ENCODE peak calls at places on chromosomes 13 and 19, in five cellular contexts. D, V, M, Z and W are unnamed samples.

GRCh38 chr13:107450426-107450825 is 764.9 kb downstream of the LIG4 start:
- DNase-seq in D (no peak), V (no peak), M (no peak), Z (no peak), W (no peak)

GRCh38 chr13:99351772-99352171 is 44.6 kb upstream of the GPR183 start:
- DNase-seq in D (no peak), V (no peak), M (no peak), Z (no peak), W (no peak)

GRCh38 chr13:21137696-21138095 is 38.7 kb downstream of the SKA3 start:
- DNase-seq in D (no peak), V (no peak), M (no peak), Z (no peak), W (no peak)

GRCh38 chr19:29482855-29483640 is 42.7 kb upstream of the VSTM2B start:
- DNase-seq in D (no peak), V (no peak), M (no peak), Z (no peak), W (no peak)

GRCh38 chr13:114115191-114115671 is 17.2 kb downstream of the RASA3 start:
- DNase-seq in D (no peak), V (no peak), M (no peak), Z (no peak), W (peak; percentile 75)

GRCh38 chr13:94550030-94550738 is 45.8 kb downstream of the TGDS start:
- DNase-seq in D (no peak), V (no peak), M (no peak), Z (no peak), W (no peak)

GRCh38 chr19:5627395-5627904 is 4.6 kb downstream of the SAFB start:
- DNase-seq in D (no peak), V (no peak), M (no peak), Z (peak; percentile 7), W (peak; percentile 94)

GRCh38 chr19:10189631-10190425 is 4.9 kb downstream of the DNMT1 start:
- DNase-seq in D (no peak), V (no peak), M (no peak), Z (no peak), W (no peak)

GRCh38 chr19:49256691-49257090 is 68.3 kb downstream of the SLC6A16 start:
- DNase-seq in D (no peak), V (no peak), M (no peak), Z (no peak), W (no peak)

GRCh38 chr13:99224019-99224418 is 23.4 kb downstream of the UBAC2 start:
- DNase-seq in D (no peak), V (no peak), M (no peak), Z (no peak), W (peak; percentile 20)

GRCh38 chr19:11921852-11922495 is 2.9 kb upstream of the ZNF700 start:
- DNase-seq in D (no peak), V (no peak), M (no peak), Z (no peak), W (no peak)

GRCh38 chr19:33514885-33515485 is 6.6 kb downstream of the PEPD start:
- DNase-seq in D (no peak), V (no peak), M (no peak), Z (no peak), W (no peak)

GRCh38 chr19:37963190-37963947 is 56.4 kb downstream of the SIPA1L3 start:
- DNase-seq in D (no peak), V (no peak), M (peak; percentile 40), Z (no peak), W (peak; percentile 46)

GRCh38 chr19:18131841-18132596 is 20.9 kb upstream of the PIK3R2 start:
- DNase-seq in D (no peak), V (no peak), M (no peak), Z (peak; percentile 24), W (no peak)

GRCh38 chr13:112899618-112900600 is 69.1 kb upstream of the MCF2L start:
- DNase-seq in D (no peak), V (no peak), M (no peak), Z (no peak), W (no peak)

GRCh38 chr19:35354898-35355297 is 3.4 kb upstream of the FFAR3 start:
- DNase-seq in D (no peak), V (no peak), M (no peak), Z (no peak), W (no peak)

GRCh38 chr13:25840931-25841330 is 210.9 kb downstream of the SHISA2 start:
- DNase-seq in D (no peak), V (no peak), M (no peak), Z (no peak), W (no peak)

GRCh38 chr19:17985037-17985818 is 18.3 kb downstream of the KCNN1 start:
- DNase-seq in D (no peak), V (no peak), M (no peak), Z (no peak), W (no peak)